ENCODE peak calls at places on chromosomes 11 and 22, in five cellular contexts. One of them, this sample, is unnamed.

GRCh38 chr22:27836181-27836580 is 34.6 kb upstream of the MN1 start:
- DNase-seq in fibroblast of pulmonary artery: no peak
- DNase-seq in mammary epithelial cell: no peak
- DNase-seq in fibroblast of lung: no peak
- DNase-seq in adrenal gland: no peak
- DNase-seq in this sample: no peak

GRCh38 chr11:3022982-3023381 is 30.9 kb upstream of the NAP1L4 start:
- DNase-seq in fibroblast of pulmonary artery: peak
- DNase-seq in mammary epithelial cell: peak
- DNase-seq in fibroblast of lung: peak
- DNase-seq in adrenal gland: no peak
- DNase-seq in this sample: peak

GRCh38 chr22:44683881-44684280 is 18.1 kb upstream of the PRR5 start:
- DNase-seq in fibroblast of pulmonary artery: no peak
- DNase-seq in mammary epithelial cell: no peak
- DNase-seq in fibroblast of lung: no peak
- DNase-seq in adrenal gland: no peak
- DNase-seq in this sample: no peak

GRCh38 chr11:72678524-72678923 is 4.3 kb upstream of the PDE2A start:
- DNase-seq in fibroblast of pulmonary artery: no peak
- DNase-seq in mammary epithelial cell: no peak
- DNase-seq in fibroblast of lung: no peak
- DNase-seq in adrenal gland: no peak
- DNase-seq in this sample: no peak

GRCh38 chr11:13259374-13259773 is 18.2 kb upstream of the BMAL1 start:
- DNase-seq in fibroblast of pulmonary artery: no peak
- DNase-seq in mammary epithelial cell: no peak
- DNase-seq in fibroblast of lung: no peak
- DNase-seq in adrenal gland: no peak
- DNase-seq in this sample: no peak

GRCh38 chr11:72793081-72793451 is 781 bp downstream of the STARD10 start:
- DNase-seq in fibroblast of pulmonary artery: no peak
- DNase-seq in mammary epithelial cell: no peak
- DNase-seq in fibroblast of lung: no peak
- DNase-seq in adrenal gland: no peak
- DNase-seq in this sample: no peak

GRCh38 chr22:28600546-28601143 is 79.0 kb downstream of the TTC28 start:
- DNase-seq in fibroblast of pulmonary artery: peak
- DNase-seq in mammary epithelial cell: peak
- DNase-seq in fibroblast of lung: peak
- DNase-seq in adrenal gland: peak
- DNase-seq in this sample: peak

GRCh38 chr11:35618497-35619029 is 303 bp downstream of the FJX1 start:
- DNase-seq in fibroblast of pulmonary artery: peak
- DNase-seq in mammary epithelial cell: peak
- DNase-seq in fibroblast of lung: peak
- DNase-seq in adrenal gland: peak
- DNase-seq in this sample: peak

GRCh38 chr11:118010738-118011461 is 24.7 kb downstream of the IL10RA start:
- DNase-seq in fibroblast of pulmonary artery: no peak
- DNase-seq in mammary epithelial cell: no peak
- DNase-seq in fibroblast of lung: no peak
- DNase-seq in adrenal gland: peak
- DNase-seq in this sample: no peak

GRCh38 chr22:23398701-23399366 is 181.3 kb downstream of the IGLL1 start:
- DNase-seq in fibroblast of pulmonary artery: no peak
- DNase-seq in mammary epithelial cell: no peak
- DNase-seq in fibroblast of lung: no peak
- DNase-seq in adrenal gland: no peak
- DNase-seq in this sample: no peak

GRCh38 chr22:38214248-38215056 is 12.7 kb downstream of the MAFF start:
- DNase-seq in fibroblast of pulmonary artery: peak
- DNase-seq in mammary epithelial cell: no peak
- DNase-seq in fibroblast of lung: peak
- DNase-seq in adrenal gland: peak
- DNase-seq in this sample: peak

GRCh38 chr11:111605681-111606080 is 3.4 kb downstream of the SIK2 start:
- DNase-seq in fibroblast of pulmonary artery: no peak
- DNase-seq in mammary epithelial cell: no peak
- DNase-seq in fibroblast of lung: no peak
- DNase-seq in adrenal gland: no peak
- DNase-seq in this sample: no peak

GRCh38 chr11:119085523-119085878 is 820 bp downstream of the HMBS start:
- DNase-seq in fibroblast of pulmonary artery: no peak
- DNase-seq in mammary epithelial cell: no peak
- DNase-seq in fibroblast of lung: no peak
- DNase-seq in adrenal gland: peak
- DNase-seq in this sample: no peak

GRCh38 chr11:76233936-76234703 is 27.8 kb upstream of the WNT11 start:
- DNase-seq in fibroblast of pulmonary artery: peak
- DNase-seq in mammary epithelial cell: peak
- DNase-seq in fibroblast of lung: peak
- DNase-seq in adrenal gland: peak
- DNase-seq in this sample: peak

GRCh38 chr11:35629511-35629910 is 11.3 kb downstream of the FJX1 start:
- DNase-seq in fibroblast of pulmonary artery: no peak
- DNase-seq in mammary epithelial cell: no peak
- DNase-seq in fibroblast of lung: no peak
- DNase-seq in adrenal gland: no peak
- DNase-seq in this sample: no peak

GRCh38 chr11:12771875-12772274 is 97.7 kb downstream of the TEAD1 start:
- DNase-seq in fibroblast of pulmonary artery: peak
- DNase-seq in mammary epithelial cell: peak
- DNase-seq in fibroblast of lung: no peak
- DNase-seq in adrenal gland: no peak
- DNase-seq in this sample: no peak

GRCh38 chr22:38106814-38107578 is 3.5 kb downstream of the BAIAP2L2 start:
- DNase-seq in fibroblast of pulmonary artery: no peak
- DNase-seq in mammary epithelial cell: no peak
- DNase-seq in fibroblast of lung: no peak
- DNase-seq in adrenal gland: no peak
- DNase-seq in this sample: no peak

GRCh38 chr22:38144025-38144405 is 33.5 kb upstream of the BAIAP2L2 start:
- DNase-seq in fibroblast of pulmonary artery: no peak
- DNase-seq in mammary epithelial cell: no peak
- DNase-seq in fibroblast of lung: no peak
- DNase-seq in adrenal gland: no peak
- DNase-seq in this sample: no peak

GRCh38 chr11:19512621-19513020 is 200.0 kb upstream of the NAV2 start:
- DNase-seq in fibroblast of pulmonary artery: no peak
- DNase-seq in mammary epithelial cell: no peak
- DNase-seq in fibroblast of lung: no peak
- DNase-seq in adrenal gland: no peak
- DNase-seq in this sample: no peak

GRCh38 chr22:37088108-37088605 is 21.4 kb downstream of the TMPRSS6 start:
- DNase-seq in fibroblast of pulmonary artery: no peak
- DNase-seq in mammary epithelial cell: peak
- DNase-seq in fibroblast of lung: no peak
- DNase-seq in adrenal gland: peak
- DNase-seq in this sample: peak

GRCh38 chr11:118174006-118174567 is 2.4 kb downstream of the SCN2B start:
- DNase-seq in fibroblast of pulmonary artery: no peak
- DNase-seq in mammary epithelial cell: no peak
- DNase-seq in fibroblast of lung: no peak
- DNase-seq in adrenal gland: no peak
- DNase-seq in this sample: no peak

GRCh38 chr22:33811686-33812085 is 108.6 kb downstream of the LARGE1 start:
- DNase-seq in fibroblast of pulmonary artery: peak
- DNase-seq in mammary epithelial cell: no peak
- DNase-seq in fibroblast of lung: peak
- DNase-seq in adrenal gland: peak
- DNase-seq in this sample: no peak

GRCh38 chr11:110176366-110177056 is 83.3 kb downstream of the ZC3H12C start:
- DNase-seq in fibroblast of pulmonary artery: peak
- DNase-seq in mammary epithelial cell: no peak
- DNase-seq in fibroblast of lung: peak
- DNase-seq in adrenal gland: peak
- DNase-seq in this sample: peak

GRCh38 chr11:133955945-133956421 is 785 bp downstream of the IGSF9B start:
- DNase-seq in fibroblast of pulmonary artery: no peak
- DNase-seq in mammary epithelial cell: no peak
- DNase-seq in fibroblast of lung: no peak
- DNase-seq in adrenal gland: no peak
- DNase-seq in this sample: no peak

GRCh38 chr11:11667056-11667455 is 45.3 kb upstream of the GALNT18 start:
- DNase-seq in fibroblast of pulmonary artery: no peak
- DNase-seq in mammary epithelial cell: no peak
- DNase-seq in fibroblast of lung: peak
- DNase-seq in adrenal gland: no peak
- DNase-seq in this sample: no peak

GRCh38 chr11:10495464-10495786 is 40.4 kb downstream of the AMPD3 start:
- DNase-seq in fibroblast of pulmonary artery: no peak
- DNase-seq in mammary epithelial cell: no peak
- DNase-seq in fibroblast of lung: no peak
- DNase-seq in adrenal gland: no peak
- DNase-seq in this sample: no peak

GRCh38 chr11:19766810-19767209 is 54.2 kb downstream of the NAV2 start:
- DNase-seq in fibroblast of pulmonary artery: no peak
- DNase-seq in mammary epithelial cell: peak
- DNase-seq in fibroblast of lung: no peak
- DNase-seq in adrenal gland: peak
- DNase-seq in this sample: no peak

GRCh38 chr11:44191322-44192014 is 96.0 kb downstream of the EXT2 start:
- DNase-seq in fibroblast of pulmonary artery: no peak
- DNase-seq in mammary epithelial cell: no peak
- DNase-seq in fibroblast of lung: no peak
- DNase-seq in adrenal gland: no peak
- DNase-seq in this sample: no peak

GRCh38 chr22:28903080-28903479 is 19.7 kb downstream of the ZNRF3 start:
- DNase-seq in fibroblast of pulmonary artery: no peak
- DNase-seq in mammary epithelial cell: no peak
- DNase-seq in fibroblast of lung: peak
- DNase-seq in adrenal gland: peak
- DNase-seq in this sample: no peak

GRCh38 chr22:49975543-49976389 is 15.2 kb downstream of the PIM3 start:
- DNase-seq in fibroblast of pulmonary artery: no peak
- DNase-seq in mammary epithelial cell: no peak
- DNase-seq in fibroblast of lung: no peak
- DNase-seq in adrenal gland: no peak
- DNase-seq in this sample: no peak

GRCh38 chr11:86673872-86674750 is 1.7 kb upstream of the ME3 start:
- DNase-seq in fibroblast of pulmonary artery: no peak
- DNase-seq in mammary epithelial cell: no peak
- DNase-seq in fibroblast of lung: no peak
- DNase-seq in adrenal gland: no peak
- DNase-seq in this sample: no peak

GRCh38 chr11:91850533-91851305 is 373.9 kb upstream of the FAT3 start:
- DNase-seq in fibroblast of pulmonary artery: no peak
- DNase-seq in mammary epithelial cell: no peak
- DNase-seq in fibroblast of lung: no peak
- DNase-seq in adrenal gland: no peak
- DNase-seq in this sample: no peak
- H3K4me3 ChIP-seq in fibroblast of pulmonary artery: no peak
- H3K4me3 ChIP-seq in mammary epithelial cell: no peak
- H3K4me3 ChIP-seq in fibroblast of lung: no peak
- H3K4me3 ChIP-seq in adrenal gland: no peak
- H3K4me3 ChIP-seq in this sample: no peak

GRCh38 chr11:116703421-116703820 is 69.4 kb downstream of the BUD13 start:
- DNase-seq in fibroblast of pulmonary artery: peak
- DNase-seq in mammary epithelial cell: no peak
- DNase-seq in fibroblast of lung: peak
- DNase-seq in adrenal gland: no peak
- DNase-seq in this sample: no peak
- H3K4me3 ChIP-seq in fibroblast of pulmonary artery: no peak
- H3K4me3 ChIP-seq in mammary epithelial cell: no peak
- H3K4me3 ChIP-seq in fibroblast of lung: no peak
- H3K4me3 ChIP-seq in adrenal gland: no peak
- H3K4me3 ChIP-seq in this sample: no peak

GRCh38 chr11:9001736-9002135 is 2.1 kb downstream of the NRIP3 start:
- DNase-seq in fibroblast of pulmonary artery: peak
- DNase-seq in mammary epithelial cell: peak
- DNase-seq in fibroblast of lung: peak
- DNase-seq in adrenal gland: peak
- DNase-seq in this sample: peak

GRCh38 chr11:9002920-9003572 is 755 bp downstream of the NRIP3 start:
- DNase-seq in fibroblast of pulmonary artery: no peak
- DNase-seq in mammary epithelial cell: no peak
- DNase-seq in fibroblast of lung: no peak
- DNase-seq in adrenal gland: no peak
- DNase-seq in this sample: no peak

GRCh38 chr11:9005087-9005486 is 1.3 kb upstream of the NRIP3 start:
- DNase-seq in fibroblast of pulmonary artery: no peak
- DNase-seq in mammary epithelial cell: no peak
- DNase-seq in fibroblast of lung: no peak
- DNase-seq in adrenal gland: no peak
- DNase-seq in this sample: no peak

GRCh38 chr11:9003573-9004309 is at the start of gene NRIP3:
- DNase-seq in fibroblast of pulmonary artery: peak
- DNase-seq in mammary epithelial cell: peak
- DNase-seq in fibroblast of lung: peak
- DNase-seq in adrenal gland: peak
- DNase-seq in this sample: peak

DNA sequence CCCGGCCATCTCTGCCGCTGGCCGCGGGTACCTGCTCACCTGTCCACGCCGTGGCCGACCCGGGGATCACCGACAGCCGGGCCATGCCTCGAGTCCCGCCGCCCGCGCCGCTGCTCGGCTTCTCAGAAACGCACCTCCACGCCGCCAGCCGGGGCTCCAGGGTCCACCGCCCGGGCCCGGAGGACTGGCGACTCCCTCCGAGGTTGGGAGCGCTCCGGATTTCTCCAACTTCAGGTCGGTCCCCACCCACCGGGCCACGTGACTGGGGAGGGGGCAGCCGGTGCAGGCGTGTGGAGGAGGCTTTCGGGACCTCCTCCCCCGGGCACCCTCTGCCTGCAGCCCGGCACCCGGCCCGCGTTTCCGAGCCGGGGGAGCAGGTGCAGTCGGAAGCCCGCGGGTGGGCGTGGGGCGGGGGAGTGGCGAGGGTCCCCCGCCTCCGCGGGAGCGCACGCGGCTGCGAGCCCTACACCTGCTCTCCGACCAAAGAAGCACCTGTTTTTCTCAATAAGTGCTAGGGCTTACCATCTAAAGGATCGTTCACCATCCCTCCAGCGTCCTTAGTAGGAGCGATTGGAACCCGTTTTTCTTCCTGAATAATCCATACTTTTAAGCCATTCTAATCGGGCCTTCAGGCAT is 627 bp upstream of the NRIP3 start:
- DNase-seq in fibroblast of pulmonary artery: no peak
- DNase-seq in mammary epithelial cell: no peak
- DNase-seq in fibroblast of lung: no peak
- DNase-seq in adrenal gland: peak
- DNase-seq in this sample: no peak
- H3K4me3 ChIP-seq in fibroblast of pulmonary artery: peak
- H3K4me3 ChIP-seq in mammary epithelial cell: peak
- H3K4me3 ChIP-seq in fibroblast of lung: no peak
- H3K4me3 ChIP-seq in adrenal gland: no peak
- H3K4me3 ChIP-seq in this sample: peak

DNA sequence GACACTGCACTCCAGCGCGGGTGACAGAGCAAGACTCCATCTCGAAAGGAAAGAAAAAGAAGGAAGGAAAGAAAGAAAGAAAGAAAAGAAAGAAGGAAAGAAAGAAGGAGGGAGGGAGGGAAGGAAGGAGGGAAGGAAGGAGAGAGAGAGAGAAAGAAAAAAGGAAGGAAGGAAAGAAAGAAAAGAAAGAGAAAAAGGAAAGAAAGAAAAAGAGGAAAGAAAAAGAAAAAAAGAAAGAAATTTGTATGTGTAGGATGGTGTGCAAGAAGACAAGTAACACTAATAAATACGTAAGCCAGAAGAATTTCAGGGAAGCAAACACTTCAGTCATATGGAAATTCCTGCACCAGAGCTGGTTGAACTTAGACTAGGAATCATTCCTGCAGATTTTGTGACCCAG is 618 bp downstream of the OR8D1 start:
- DNase-seq in fibroblast of pulmonary artery: no peak
- DNase-seq in mammary epithelial cell: no peak
- DNase-seq in fibroblast of lung: no peak
- DNase-seq in adrenal gland: no peak
- DNase-seq in this sample: no peak
- H3K4me3 ChIP-seq in fibroblast of pulmonary artery: no peak
- H3K4me3 ChIP-seq in mammary epithelial cell: no peak
- H3K4me3 ChIP-seq in fibroblast of lung: no peak
- H3K4me3 ChIP-seq in adrenal gland: no peak
- H3K4me3 ChIP-seq in this sample: no peak

This sample was measured in bronchial epithelial cell.